ENCODE peak calls at places on chromosomes 2 and 18, in ten cellular contexts. Y, I, F, D, Q, X, K, E, L and M are unnamed samples.

GRCh38 chr2:138373993-138374408 is 127.6 kb upstream of the SPOPL start:
- DNase-seq in Y (peak), I (peak), F (peak), D (no peak), Q (peak), X (no peak), K (no peak), E (no peak), L (no peak), M (peak)

GRCh38 chr2:118250463-118250862 is 162.2 kb downstream of the INSIG2 start:
- DNase-seq in Y (no peak), I (peak), F (peak), D (no peak), Q (no peak), X (no peak), K (no peak), E (peak), L (no peak), M (no peak)

GRCh38 chr2:159035790-159036411 is 67.5 kb downstream of the TANC1 start:
- DNase-seq in Y (peak), I (peak), F (peak), D (peak), Q (no peak), X (no peak), K (no peak), E (peak), L (no peak), M (peak)

GRCh38 chr2:192159215-192159614 is 35.5 kb downstream of the TMEFF2 start:
- DNase-seq in Y (no peak), I (peak), F (peak), D (no peak), Q (no peak), X (no peak), K (no peak), E (no peak), L (no peak), M (no peak)

GRCh38 chr2:185625604-185626003 is 113.0 kb upstream of the FSIP2 start:
- DNase-seq in Y (no peak), I (no peak), F (no peak), D (no peak), Q (no peak), X (no peak), K (no peak), E (no peak), L (no peak), M (no peak)

GRCh38 chr18:48802543-48803428 is 148.0 kb downstream of the SMAD7 start:
- DNase-seq in Y (no peak), I (no peak), F (no peak), D (peak), Q (no peak), X (no peak), K (peak), E (peak), L (no peak), M (no peak)

GRCh38 chr2:207163815-207164747 is 1.7 kb downstream of the KLF7 start:
- DNase-seq in Y (peak), I (peak), F (peak), D (peak), Q (peak), X (no peak), K (peak), E (no peak), L (peak), M (peak)

GRCh38 chr2:174699993-174700766 is 64.1 kb downstream of the CHRNA1 start:
- DNase-seq in Y (peak), I (peak), F (peak), D (no peak), Q (peak), X (peak), K (peak), E (no peak), L (no peak), M (peak)

GRCh38 chr2:3319134-3319533 is 58.5 kb downstream of the EIPR1 start:
- DNase-seq in Y (no peak), I (no peak), F (no peak), D (no peak), Q (no peak), X (no peak), K (no peak), E (no peak), L (no peak), M (no peak)

GRCh38 chr18:44564922-44565321 is 115.8 kb upstream of the SETBP1 start:
- DNase-seq in Y (peak), I (peak), F (peak), D (no peak), Q (no peak), X (no peak), K (no peak), E (peak), L (no peak), M (peak)

GRCh38 chr2:98556634-98557033 is 51.7 kb downstream of the COA5 start:
- DNase-seq in Y (no peak), I (no peak), F (no peak), D (no peak), Q (no peak), X (no peak), K (no peak), E (no peak), L (no peak), M (no peak)

GRCh38 chr2:241773511-241774418 is 2.9 kb upstream of the GAL3ST2 start:
- DNase-seq in Y (no peak), I (no peak), F (no peak), D (no peak), Q (peak), X (no peak), K (peak), E (peak), L (peak), M (no peak)

GRCh38 chr18:3213231-3214059 is 6.3 kb downstream of the MYOM1 start:
- DNase-seq in Y (peak), I (peak), F (no peak), D (no peak), Q (no peak), X (peak), K (no peak), E (no peak), L (no peak), M (no peak)

GRCh38 chr2:3135676-3136075 is 241.9 kb downstream of the EIPR1 start:
- DNase-seq in Y (no peak), I (no peak), F (no peak), D (no peak), Q (no peak), X (no peak), K (no peak), E (peak), L (no peak), M (no peak)

GRCh38 chr18:23924813-23925212 is 89.7 kb upstream of the TTC39C start:
- DNase-seq in Y (peak), I (peak), F (peak), D (no peak), Q (no peak), X (no peak), K (no peak), E (no peak), L (no peak), M (no peak)

GRCh38 chr2:241901500-241902351 is 32.2 kb downstream of the RTP5 start:
- DNase-seq in Y (no peak), I (no peak), F (peak), D (peak), Q (no peak), X (no peak), K (peak), E (peak), L (no peak), M (peak)

GRCh38 chr18:73006331-73006730 is 138.5 kb upstream of the NETO1 start:
- DNase-seq in Y (no peak), I (no peak), F (no peak), D (no peak), Q (no peak), X (no peak), K (no peak), E (no peak), L (no peak), M (no peak)

GRCh38 chr18:62277045-62277444 is 48.1 kb upstream of the TNFRSF11A start:
- DNase-seq in Y (no peak), I (no peak), F (no peak), D (no peak), Q (no peak), X (no peak), K (no peak), E (no peak), L (no peak), M (peak)

GRCh38 chr2:52423111-52423510 is 1344.5 kb upstream of the CHAC2 start:
- DNase-seq in Y (no peak), I (no peak), F (no peak), D (no peak), Q (no peak), X (no peak), K (no peak), E (no peak), L (no peak), M (no peak)

GRCh38 chr2:152546230-152546837 is 170.9 kb downstream of the PRPF40A start:
- DNase-seq in Y (no peak), I (no peak), F (no peak), D (no peak), Q (no peak), X (no peak), K (no peak), E (no peak), L (no peak), M (no peak)

GRCh38 chr18:23468753-23469459 is 15.8 kb downstream of the RIOK3 start:
- DNase-seq in Y (no peak), I (no peak), F (no peak), D (no peak), Q (no peak), X (no peak), K (no peak), E (no peak), L (no peak), M (no peak)

GRCh38 chr2:108084311-108084710 is 98.0 kb downstream of the SLC5A7 start:
- DNase-seq in Y (no peak), I (no peak), F (no peak), D (no peak), Q (no peak), X (no peak), K (no peak), E (no peak), L (no peak), M (no peak)

GRCh38 chr18:50312296-50313030 is 25.0 kb upstream of the CXXC1 start:
- DNase-seq in Y (no peak), I (no peak), F (no peak), D (no peak), Q (no peak), X (no peak), K (no peak), E (no peak), L (no peak), M (no peak)

DNA sequence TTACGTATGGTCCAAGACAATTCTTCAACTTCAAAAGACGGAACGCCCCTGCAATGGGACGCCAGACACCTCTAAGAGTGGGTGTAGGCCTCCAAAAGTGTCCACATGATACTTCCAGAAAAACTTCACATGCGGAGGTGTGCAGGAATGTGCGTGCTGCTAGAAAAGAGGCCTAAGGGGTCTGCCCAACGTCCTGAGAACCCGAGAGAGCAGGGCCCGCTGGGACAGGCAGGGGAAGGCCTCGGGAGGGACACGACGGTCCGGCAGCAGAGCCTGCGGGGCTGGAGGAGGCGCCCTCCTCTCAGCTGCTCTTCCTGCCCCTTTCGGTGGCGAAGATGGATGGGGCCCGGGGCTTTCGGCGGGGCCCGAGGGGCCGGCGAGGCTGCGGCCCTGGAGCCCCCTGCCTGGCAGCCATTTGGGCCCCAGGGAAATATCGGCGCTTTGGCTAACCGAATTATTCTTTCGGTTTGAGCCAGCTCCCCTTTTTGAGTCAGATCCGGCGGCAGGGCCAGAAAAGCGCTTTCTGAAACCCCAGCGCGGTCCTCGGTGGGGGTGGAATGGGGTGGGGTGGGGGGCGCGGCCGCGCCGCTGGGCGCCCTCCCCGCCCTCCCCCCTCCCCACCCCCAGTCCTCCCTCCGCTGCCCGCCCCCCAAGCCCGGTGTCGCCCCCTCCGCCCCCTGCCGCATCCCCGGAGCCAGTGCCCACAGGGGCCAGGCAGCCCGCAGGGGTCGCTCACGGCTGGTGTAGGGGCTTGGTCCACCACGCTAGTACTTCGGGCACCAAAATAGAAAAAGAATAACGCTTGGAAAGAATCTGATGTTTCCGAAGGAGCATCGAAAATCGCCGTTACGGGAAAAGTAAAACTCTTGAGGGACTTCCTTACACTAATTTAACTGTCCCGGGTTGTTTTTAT is 9.2 kb upstream of the ARID5A start:
- DNase-seq in Y (no peak), I (peak), F (peak), D (no peak), Q (peak), X (peak), K (no peak), E (peak), L (peak), M (peak)
- H3K4me3 ChIP-seq in Y (peak), I (peak), F (peak), D (peak), Q (peak), X (peak), K (peak), E (no peak), L (peak), M (peak)

GRCh38 chr2:237254369-237254861 is 159.5 kb downstream of the COL6A3 start:
- DNase-seq in Y (peak), I (peak), F (peak), D (no peak), Q (no peak), X (no peak), K (no peak), E (no peak), L (no peak), M (peak)
- H3K4me3 ChIP-seq in Y (no peak), I (no peak), F (no peak), D (no peak), Q (no peak), X (no peak), K (no peak), E (no peak), L (no peak), M (no peak)

DNA sequence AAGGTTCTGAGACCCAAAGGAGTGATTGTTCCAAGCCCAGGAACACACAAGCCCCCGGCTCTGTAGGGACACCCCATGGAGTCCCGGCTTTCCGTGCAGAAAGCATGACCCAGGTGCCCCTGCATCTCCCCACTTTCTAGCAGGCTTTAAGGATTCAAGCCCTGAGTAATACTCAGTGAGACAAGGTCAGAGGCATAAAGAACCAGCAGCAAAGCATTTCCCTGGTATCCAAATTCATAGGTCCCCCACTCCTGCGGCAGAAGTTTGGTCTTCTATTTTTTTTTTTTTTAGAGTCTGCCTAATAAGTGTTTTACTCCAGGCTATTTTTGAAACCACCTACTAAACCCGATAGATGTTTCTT is 16.3 kb downstream of the TSHZ1 start:
- DNase-seq in Y (peak), I (no peak), F (peak), D (no peak), Q (no peak), X (no peak), K (no peak), E (no peak), L (no peak), M (no peak)
- H3K4me3 ChIP-seq in Y (no peak), I (peak), F (peak), D (peak), Q (no peak), X (no peak), K (peak), E (no peak), L (peak), M (peak)

GRCh38 chr2:218128781-218129478 is 3.1 kb downstream of the CXCR2 start:
- DNase-seq in Y (no peak), I (no peak), F (no peak), D (no peak), Q (no peak), X (no peak), K (no peak), E (no peak), L (no peak), M (no peak)
- H3K4me3 ChIP-seq in Y (no peak), I (no peak), F (no peak), D (no peak), Q (no peak), X (no peak), K (no peak), E (no peak), L (no peak), M (no peak)

GRCh38 chr18:26863921-26864497 is 1.5 kb downstream of the AQP4 start:
- DNase-seq in Y (no peak), I (no peak), F (no peak), D (no peak), Q (no peak), X (no peak), K (no peak), E (peak), L (no peak), M (no peak)
- H3K4me3 ChIP-seq in Y (no peak), I (no peak), F (no peak), D (no peak), Q (no peak), X (no peak), K (no peak), E (no peak), L (no peak), M (no peak)

DNA sequence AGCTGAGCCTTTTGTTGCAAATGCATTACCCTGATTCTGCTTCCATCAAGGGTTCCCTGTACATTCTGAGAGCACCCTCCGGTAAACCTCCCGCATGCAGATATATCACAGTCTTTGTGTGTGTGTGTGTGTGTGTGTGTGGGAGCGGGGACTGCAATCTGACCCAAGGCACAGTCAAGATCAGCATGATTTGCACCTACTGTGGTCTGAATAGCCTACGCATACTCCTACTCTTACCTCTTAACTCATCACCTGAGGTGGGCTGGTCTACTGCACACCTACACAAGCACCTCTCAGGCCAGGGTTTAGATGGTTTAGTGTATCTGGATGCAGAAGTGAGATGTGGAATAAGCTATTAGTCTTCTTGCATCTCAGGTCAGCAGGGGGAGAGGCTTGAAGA is 174.6 kb downstream of the FSHR start:
- DNase-seq in Y (no peak), I (no peak), F (no peak), D (no peak), Q (no peak), X (no peak), K (no peak), E (no peak), L (no peak), M (no peak)
- H3K4me3 ChIP-seq in Y (no peak), I (no peak), F (no peak), D (no peak), Q (no peak), X (no peak), K (no peak), E (no peak), L (no peak), M (no peak)

GRCh38 chr2:147989809-147990403 is 30.6 kb downstream of the ORC4 start:
- DNase-seq in Y (peak), I (peak), F (peak), D (no peak), Q (peak), X (peak), K (no peak), E (no peak), L (no peak), M (peak)
- H3K4me3 ChIP-seq in Y (no peak), I (no peak), F (no peak), D (no peak), Q (no peak), X (no peak), K (no peak), E (no peak), L (no peak), M (no peak)

GRCh38 chr18:28711096-28711495 is 534.2 kb upstream of the CDH2 start:
- DNase-seq in Y (no peak), I (no peak), F (no peak), D (no peak), Q (peak), X (no peak), K (no peak), E (no peak), L (no peak), M (no peak)
- H3K4me3 ChIP-seq in Y (no peak), I (no peak), F (no peak), D (no peak), Q (no peak), X (no peak), K (no peak), E (no peak), L (no peak), M (no peak)